ENCODE peak calls at places on chromosome 4, in seven cellular contexts. One of them, this sample, is unnamed.
A peak's percentile ranks its signal among the peaks of the same experiment; 100 is the strongest.

GRCh38 chr4:41887821-41888699 is 47.2 kb upstream of the TMEM33 start:
- DNase-seq in effector CD4-positive, alpha-beta T cell: peak; percentile 27
- DNase-seq in nephron progenitor cell: peak; percentile 58
- DNase-seq in left colon: no peak
- DNase-seq in MM.1S: peak; percentile 58
- DNase-seq in Daoy: no peak
- DNase-seq in HCEC 1CT: peak; percentile 10
- DNase-seq in this sample: peak; percentile 27

GRCh38 chr4:123397276-123398150 is 918 bp downstream of the SPRY1 start:
- DNase-seq in MM.1S: peak; percentile 67
- DNase-seq in nephron progenitor cell: peak; percentile 62
- DNase-seq in HCEC 1CT: peak; percentile 34
- DNase-seq in effector CD4-positive, alpha-beta T cell: peak; percentile 20
- DNase-seq in Daoy: peak; percentile 12
- DNase-seq in left colon: peak; percentile 66
- DNase-seq in this sample: peak; percentile 51

GRCh38 chr4:154009191-154009590 is 220.3 kb upstream of the SFRP2 start:
- DNase-seq in MM.1S: no peak
- DNase-seq in Daoy: no peak
- DNase-seq in nephron progenitor cell: no peak
- DNase-seq in effector CD4-positive, alpha-beta T cell: no peak
- DNase-seq in HCEC 1CT: no peak
- DNase-seq in left colon: no peak
- DNase-seq in this sample: no peak

GRCh38 chr4:7462509-7462971 is 27.8 kb upstream of the PSAPL1 start:
- DNase-seq in MM.1S: no peak
- DNase-seq in Daoy: peak; percentile 41
- DNase-seq in effector CD4-positive, alpha-beta T cell: no peak
- DNase-seq in left colon: no peak
- DNase-seq in nephron progenitor cell: no peak
- DNase-seq in HCEC 1CT: no peak
- DNase-seq in this sample: peak; percentile 52

GRCh38 chr4:85970535-85970934 is 389.3 kb downstream of the MAPK10 start:
- DNase-seq in MM.1S: no peak
- DNase-seq in effector CD4-positive, alpha-beta T cell: no peak
- DNase-seq in Daoy: no peak
- DNase-seq in left colon: no peak
- DNase-seq in HCEC 1CT: no peak
- DNase-seq in nephron progenitor cell: no peak
- DNase-seq in this sample: no peak

GRCh38 chr4:39937683-39938268 is 39.9 kb downstream of the PDS5A start:
- DNase-seq in MM.1S: no peak
- DNase-seq in effector CD4-positive, alpha-beta T cell: no peak
- DNase-seq in Daoy: no peak
- DNase-seq in left colon: no peak
- DNase-seq in HCEC 1CT: no peak
- DNase-seq in nephron progenitor cell: no peak
- DNase-seq in this sample: no peak

GRCh38 chr4:54567327-54567726 is 90.4 kb upstream of the KIT start:
- DNase-seq in effector CD4-positive, alpha-beta T cell: no peak
- DNase-seq in Daoy: no peak
- DNase-seq in HCEC 1CT: no peak
- DNase-seq in left colon: no peak
- DNase-seq in nephron progenitor cell: no peak
- DNase-seq in MM.1S: no peak
- DNase-seq in this sample: no peak

GRCh38 chr4:183443609-183444148 is 757 bp upstream of the CDKN2AIP start:
- DNase-seq in MM.1S: peak; percentile 56
- DNase-seq in Daoy: no peak
- DNase-seq in HCEC 1CT: peak; percentile 23
- DNase-seq in left colon: no peak
- DNase-seq in effector CD4-positive, alpha-beta T cell: no peak
- DNase-seq in nephron progenitor cell: no peak
- DNase-seq in this sample: no peak

GRCh38 chr4:124157781-124158180 is 554.8 kb downstream of the ANKRD50 start:
- DNase-seq in MM.1S: no peak
- DNase-seq in effector CD4-positive, alpha-beta T cell: no peak
- DNase-seq in nephron progenitor cell: no peak
- DNase-seq in left colon: no peak
- DNase-seq in Daoy: no peak
- DNase-seq in HCEC 1CT: no peak
- DNase-seq in this sample: no peak

GRCh38 chr4:2954358-2955185 is 8.6 kb downstream of the NOP14 start:
- DNase-seq in nephron progenitor cell: no peak
- DNase-seq in HCEC 1CT: no peak
- DNase-seq in left colon: no peak
- DNase-seq in Daoy: no peak
- DNase-seq in effector CD4-positive, alpha-beta T cell: no peak
- DNase-seq in MM.1S: peak; percentile 23
- DNase-seq in this sample: peak; percentile 73

GRCh38 chr4:152278505-152279301 is 257.2 kb downstream of the FBXW7 start:
- DNase-seq in MM.1S: no peak
- DNase-seq in effector CD4-positive, alpha-beta T cell: no peak
- DNase-seq in left colon: peak; percentile 32
- DNase-seq in Daoy: no peak
- DNase-seq in HCEC 1CT: no peak
- DNase-seq in nephron progenitor cell: no peak
- DNase-seq in this sample: no peak

GRCh38 chr4:70969076-70969475 is 24.4 kb upstream of the DCK start:
- DNase-seq in HCEC 1CT: no peak
- DNase-seq in left colon: no peak
- DNase-seq in MM.1S: no peak
- DNase-seq in nephron progenitor cell: no peak
- DNase-seq in effector CD4-positive, alpha-beta T cell: no peak
- DNase-seq in Daoy: peak; percentile 39
- DNase-seq in this sample: no peak

GRCh38 chr4:165634766-165635165 is 238.3 kb upstream of the TLL1 start:
- DNase-seq in nephron progenitor cell: no peak
- DNase-seq in MM.1S: no peak
- DNase-seq in effector CD4-positive, alpha-beta T cell: no peak
- DNase-seq in HCEC 1CT: no peak
- DNase-seq in left colon: no peak
- DNase-seq in Daoy: no peak
- DNase-seq in this sample: no peak

GRCh38 chr4:3851881-3852280 is 85.7 kb downstream of the ADRA2C start:
- DNase-seq in left colon: no peak
- DNase-seq in HCEC 1CT: no peak
- DNase-seq in effector CD4-positive, alpha-beta T cell: no peak
- DNase-seq in nephron progenitor cell: no peak
- DNase-seq in Daoy: no peak
- DNase-seq in MM.1S: no peak
- DNase-seq in this sample: no peak

GRCh38 chr4:174012135-174012923 is 271.1 kb downstream of the FBXO8 start:
- DNase-seq in nephron progenitor cell: no peak
- DNase-seq in Daoy: peak; percentile 15
- DNase-seq in effector CD4-positive, alpha-beta T cell: no peak
- DNase-seq in MM.1S: no peak
- DNase-seq in left colon: no peak
- DNase-seq in HCEC 1CT: peak; percentile 53
- DNase-seq in this sample: no peak

GRCh38 chr4:103786014-103786413 is 66.2 kb upstream of the TACR3 start:
- DNase-seq in Daoy: no peak
- DNase-seq in MM.1S: peak; percentile 81
- DNase-seq in left colon: no peak
- DNase-seq in HCEC 1CT: peak; percentile 39
- DNase-seq in nephron progenitor cell: peak; percentile 20
- DNase-seq in effector CD4-positive, alpha-beta T cell: no peak
- DNase-seq in this sample: peak; percentile 57

GRCh38 chr4:127782275-127783025 is at the start of gene HSPA4L:
- DNase-seq in MM.1S: peak; percentile 68
- DNase-seq in effector CD4-positive, alpha-beta T cell: no peak
- DNase-seq in Daoy: peak; percentile 56
- DNase-seq in nephron progenitor cell: peak; percentile 50
- DNase-seq in HCEC 1CT: peak; percentile 23
- DNase-seq in left colon: peak; percentile 45
- DNase-seq in this sample: peak; percentile 60

GRCh38 chr4:139606600-139607301 is 50.7 kb upstream of the SETD7 start:
- DNase-seq in MM.1S: peak; percentile 45
- DNase-seq in HCEC 1CT: peak; percentile 61
- DNase-seq in nephron progenitor cell: no peak
- DNase-seq in effector CD4-positive, alpha-beta T cell: no peak
- DNase-seq in left colon: no peak
- DNase-seq in Daoy: peak; percentile 29
- DNase-seq in this sample: no peak

GRCh38 chr4:85807247-85807915 is 332.4 kb downstream of the ARHGAP24 start:
- DNase-seq in MM.1S: no peak
- DNase-seq in HCEC 1CT: no peak
- DNase-seq in Daoy: peak; percentile 83
- DNase-seq in effector CD4-positive, alpha-beta T cell: no peak
- DNase-seq in left colon: no peak
- DNase-seq in nephron progenitor cell: no peak
- DNase-seq in this sample: no peak

GRCh38 chr4:76377922-76378321 is 43.0 kb downstream of the CCDC158 start:
- DNase-seq in left colon: peak; percentile 36
- DNase-seq in HCEC 1CT: peak; percentile 7
- DNase-seq in Daoy: peak; percentile 31
- DNase-seq in MM.1S: peak; percentile 68
- DNase-seq in nephron progenitor cell: peak; percentile 55
- DNase-seq in effector CD4-positive, alpha-beta T cell: no peak
- DNase-seq in this sample: peak; percentile 56

GRCh38 chr4:175246941-175247340 is 328.8 kb downstream of the ADAM29 start:
- DNase-seq in Daoy: no peak
- DNase-seq in left colon: no peak
- DNase-seq in effector CD4-positive, alpha-beta T cell: no peak
- DNase-seq in nephron progenitor cell: no peak
- DNase-seq in HCEC 1CT: no peak
- DNase-seq in MM.1S: no peak
- DNase-seq in this sample: no peak